ENCODE peak calls at places on chromosomes 16 and 17, in five cellular contexts. L, U, N, X and V are unnamed samples.
A peak's percentile ranks its signal among the peaks of the same experiment; 100 is the strongest.

GRCh38 chr17:81340606-81341346 is 45.7 kb upstream of the SLC38A10 start:
- DNase-seq in L (no peak), U (no peak), N (no peak), X (no peak), V (no peak)

GRCh38 chr16:71555230-71555891 is 21.5 kb downstream of the TAT start:
- DNase-seq in L (no peak), U (no peak), N (no peak), X (no peak), V (no peak)

GRCh38 chr17:9612016-9612415 is 33.3 kb upstream of the USP43 start:
- DNase-seq in L (no peak), U (peak; percentile 84), N (no peak), X (no peak), V (no peak)

GRCh38 chr17:58330997-58331814 is 2.6 kb upstream of the TSPOAP1 start:
- DNase-seq in L (peak; percentile 77), U (no peak), N (peak; percentile 83), X (no peak), V (peak; percentile 45)

GRCh38 chr17:29514792-29515191 is 52.0 kb downstream of the ABHD15 start:
- DNase-seq in L (no peak), U (no peak), N (no peak), X (no peak), V (no peak)

GRCh38 chr17:51636291-51636690 is 375.9 kb downstream of the UTP18 start:
- DNase-seq in L (no peak), U (no peak), N (no peak), X (no peak), V (no peak)

GRCh38 chr17:66567234-66568170 is 265.1 kb downstream of the PRKCA start:
- DNase-seq in L (peak; percentile 64), U (peak; percentile 69), N (peak; percentile 73), X (peak; percentile 38), V (peak; percentile 89)

GRCh38 chr17:32746698-32747097 is 130.2 kb downstream of the MYO1D start:
- DNase-seq in L (no peak), U (no peak), N (no peak), X (no peak), V (no peak)

GRCh38 chr17:71432378-71433315 is 688.2 kb upstream of the SOX9 start:
- DNase-seq in L (no peak), U (no peak), N (no peak), X (no peak), V (no peak)

GRCh38 chr17:73956595-73957465 is 246.6 kb upstream of the RPL38 start:
- DNase-seq in L (peak; percentile 48), U (no peak), N (peak; percentile 68), X (peak; percentile 6), V (peak; percentile 59)

GRCh38 chr17:1967092-1967662 is 58.0 kb downstream of the RTN4RL1 start:
- DNase-seq in L (peak; percentile 62), U (no peak), N (no peak), X (no peak), V (peak; percentile 27)

GRCh38 chr17:17823433-17824118 is 13.2 kb downstream of the SREBF1 start:
- DNase-seq in L (peak; percentile 88), U (peak; percentile 28), N (peak; percentile 94), X (peak; percentile 77), V (peak; percentile 89)

GRCh38 chr16:88510091-88510719 is 57.1 kb downstream of the ZFPM1 start:
- DNase-seq in L (no peak), U (no peak), N (no peak), X (no peak), V (no peak)

GRCh38 chr17:28379814-28380571 is 8.5 kb downstream of the SARM1 start:
- DNase-seq in L (no peak), U (no peak), N (no peak), X (no peak), V (no peak)

GRCh38 chr17:5665164-5665563 is 80.9 kb upstream of the NLRP1 start:
- DNase-seq in L (no peak), U (no peak), N (no peak), X (no peak), V (no peak)

GRCh38 chr17:3735515-3735914 is 11.8 kb downstream of the HASPIN start:
- DNase-seq in L (no peak), U (no peak), N (no peak), X (no peak), V (no peak)

GRCh38 chr17:41563607-41564006 is 8.3 kb downstream of the KRT9 start:
- DNase-seq in L (no peak), U (no peak), N (no peak), X (no peak), V (no peak)

GRCh38 chr17:45581860-45582259 is 91.3 kb upstream of the PLEKHM1 start:
- DNase-seq in L (no peak), U (no peak), N (no peak), X (no peak), V (no peak)

GRCh38 chr16:49869731-49870130 is 13.8 kb upstream of the ZNF423 start:
- DNase-seq in L (no peak), U (no peak), N (no peak), X (no peak), V (no peak)

GRCh38 chr17:61282377-61282776 is 117.3 kb upstream of the TBX2 start:
- DNase-seq in L (no peak), U (no peak), N (no peak), X (no peak), V (no peak)

GRCh38 chr16:71738820-71739219 is 14.3 kb upstream of the PHLPP2 start:
- DNase-seq in L (no peak), U (no peak), N (no peak), X (no peak), V (no peak)

GRCh38 chr17:50708050-50709000 is 611 bp upstream of the ANKRD40 start:
- DNase-seq in L (no peak), U (no peak), N (peak; percentile 50), X (no peak), V (no peak)

GRCh38 chr16:69495821-69496220 is 69.9 kb upstream of the NFAT5 start:
- DNase-seq in L (no peak), U (no peak), N (no peak), X (no peak), V (peak; percentile 39)

GRCh38 chr16:1184156-1184868 is 31.4 kb downstream of the CACNA1H start:
- DNase-seq in L (no peak), U (no peak), N (no peak), X (no peak), V (no peak)

GRCh38 chr17:48539177-48539576 is 5.7 kb downstream of the HOXB2 start:
- DNase-seq in L (no peak), U (peak; percentile 87), N (no peak), X (no peak), V (no peak)